ENCODE peak calls at places on chromosomes 11 and 22, in six cellular contexts. O is activated CD4-positive, alpha-beta T cell treated with anti-CD3 and anti-CD28 coated beads for 24 hours; V is dorsolateral prefrontal cortex; Y is left cardiac atrium; T is Panc1; J is ovary. H is an unnamed sample.

GRCh38 chr11:47337229-47337924 is 15.1 kb downstream of the MYBPC3 start:
- DNase-seq in O (no peak), V (no peak), Y (peak; percentile 22), T (no peak), J (no peak), H (peak; percentile 37)

GRCh38 chr22:48832592-48832991 is 995.1 kb downstream of the BRD1 start:
- DNase-seq in O (no peak), V (peak; percentile 24), Y (no peak), T (no peak), J (no peak), H (no peak)

GRCh38 chr11:3686751-3687150 is 15.6 kb upstream of the CHRNA10 start:
- DNase-seq in O (no peak), V (no peak), Y (no peak), T (no peak), J (no peak), H (no peak)

GRCh38 chr11:43282607-43283440 is 29.0 kb upstream of the API5 start:
- DNase-seq in O (peak; percentile 32), V (peak; percentile 51), Y (peak; percentile 34), T (peak; percentile 10), J (peak; percentile 22), H (peak; percentile 22)

GRCh38 chr22:42939451-42939881 is 75.5 kb downstream of the PACSIN2 start:
- DNase-seq in O (no peak), V (no peak), Y (no peak), T (no peak), J (no peak), H (no peak)

GRCh38 chr22:37401861-37402506 is 25.3 kb downstream of the ELFN2 start:
- DNase-seq in O (no peak), V (no peak), Y (no peak), T (no peak), J (no peak), H (no peak)

GRCh38 chr11:128472128-128473110 is 114.9 kb downstream of the ETS1 start:
- DNase-seq in O (no peak), V (no peak), Y (no peak), T (no peak), J (no peak), H (no peak)

GRCh38 chr11:62614275-62614674 is 1.2 kb downstream of the ROM1 start:
- DNase-seq in O (peak; percentile 29), V (peak; percentile 80), Y (no peak), T (no peak), J (no peak), H (no peak)

GRCh38 chr11:108286956-108287355 is 64.1 kb downstream of the ATM start:
- DNase-seq in O (no peak), V (no peak), Y (no peak), T (no peak), J (no peak), H (no peak)

GRCh38 chr22:37053310-37054077 is 2.0 kb downstream of the KCTD17 start:
- DNase-seq in O (no peak), V (peak; percentile 80), Y (peak; percentile 43), T (no peak), J (no peak), H (no peak)